ENCODE peak calls at places on chromosomes 12 and 14, in ten cellular contexts. C, A, B, S, W, N, P, H, Q and R are unnamed samples.

GRCh38 chr14:100583245-100583644 is 4.0 kb downstream of the BEGAIN start:
- DNase-seq in C (no peak), A (no peak), B (no peak), S (no peak), W (no peak), N (no peak), P (no peak), H (no peak), Q (no peak), R (no peak)

GRCh38 chr14:82725188-82725587 is 1191.5 kb upstream of the SEL1L start:
- DNase-seq in C (no peak), A (no peak), B (no peak), S (no peak), W (no peak), N (no peak), P (no peak), H (no peak), Q (no peak), R (no peak)

GRCh38 chr12:2019126-2019525 is 14.9 kb upstream of the DCP1B start:
- DNase-seq in C (no peak), A (no peak), B (no peak), S (no peak), W (no peak), N (no peak), P (no peak), H (no peak), Q (no peak), R (no peak)

GRCh38 chr12:46494424-46494823 is 121.9 kb upstream of the SLC38A2 start:
- DNase-seq in C (no peak), A (peak; percentile 92), B (no peak), S (no peak), W (no peak), N (no peak), P (no peak), H (no peak), Q (no peak), R (no peak)

GRCh38 chr14:100348779-100349708 is 25.9 kb downstream of the SLC25A47 start:
- DNase-seq in C (no peak), A (no peak), B (peak; percentile 68), S (no peak), W (no peak), N (no peak), P (no peak), H (no peak), Q (no peak), R (no peak)

GRCh38 chr14:102901633-102902032 is 20.8 kb upstream of the AMN start:
- DNase-seq in C (no peak), A (no peak), B (no peak), S (peak; percentile 67), W (no peak), N (no peak), P (no peak), H (no peak), Q (no peak), R (no peak)

GRCh38 chr14:39555749-39556148 is 123.5 kb upstream of the FBXO33 start:
- DNase-seq in C (no peak), A (no peak), B (no peak), S (no peak), W (no peak), N (no peak), P (no peak), H (no peak), Q (no peak), R (no peak)

GRCh38 chr12:5665615-5666014 is 233.7 kb downstream of the NTF3 start:
- DNase-seq in C (no peak), A (no peak), B (no peak), S (no peak), W (no peak), N (no peak), P (no peak), H (no peak), Q (no peak), R (no peak)

GRCh38 chr14:54818201-54819133 is 84.2 kb downstream of the GCH1 start:
- DNase-seq in C (no peak), A (no peak), B (no peak), S (no peak), W (no peak), N (no peak), P (no peak), H (no peak), Q (no peak), R (no peak)

GRCh38 chr14:100606687-100607610 is 19.7 kb upstream of the BEGAIN start:
- DNase-seq in C (no peak), A (no peak), B (no peak), S (no peak), W (no peak), N (no peak), P (no peak), H (no peak), Q (no peak), R (no peak)

GRCh38 chr12:52280319-52280795 is 5.9 kb downstream of the KRT86 start:
- DNase-seq in C (no peak), A (no peak), B (peak; percentile 38), S (no peak), W (peak; percentile 65), N (peak; percentile 66), P (peak; percentile 17), H (no peak), Q (peak; percentile 94), R (no peak)

GRCh38 chr12:2291182-2291832 is 238.5 kb downstream of the CACNA1C start:
- DNase-seq in C (peak; percentile 51), A (peak; percentile 81), B (peak; percentile 92), S (no peak), W (no peak), N (no peak), P (no peak), H (no peak), Q (peak; percentile 80), R (no peak)

GRCh38 chr12:105076098-105076497 is 8.2 kb downstream of the ALDH1L2 start:
- DNase-seq in C (no peak), A (no peak), B (no peak), S (no peak), W (no peak), N (no peak), P (no peak), H (no peak), Q (no peak), R (no peak)

GRCh38 chr14:67514650-67515385 is 18.3 kb upstream of the PLEKHH1 start:
- DNase-seq in C (peak; percentile 40), A (peak; percentile 66), B (peak; percentile 77), S (peak; percentile 91), W (peak; percentile 37), N (peak; percentile 50), P (no peak), H (no peak), Q (peak; percentile 45), R (peak; percentile 16)

GRCh38 chr12:48004039-48004940 is at the start of gene COL2A1:
- DNase-seq in C (peak; percentile 36), A (peak; percentile 81), B (peak; percentile 95), S (peak; percentile 84), W (peak; percentile 38), N (no peak), P (no peak), H (no peak), Q (peak; percentile 35), R (no peak)

GRCh38 chr12:19553177-19553576 is 113.9 kb downstream of the AEBP2 start:
- DNase-seq in C (no peak), A (no peak), B (no peak), S (no peak), W (no peak), N (no peak), P (no peak), H (no peak), Q (no peak), R (no peak)

GRCh38 chr14:62126885-62127478 is 364.8 kb downstream of the SNAPC1 start:
- DNase-seq in C (no peak), A (peak; percentile 80), B (no peak), S (no peak), W (no peak), N (no peak), P (no peak), H (no peak), Q (peak; percentile 31), R (peak; percentile 5)

GRCh38 chr14:101563654-101564443 is 2.6 kb downstream of the DIO3 start:
- DNase-seq in C (no peak), A (peak; percentile 67), B (peak; percentile 83), S (peak; percentile 63), W (peak; percentile 7), N (no peak), P (no peak), H (no peak), Q (no peak), R (no peak)

GRCh38 chr12:85855305-85855704 is 18.8 kb upstream of the NTS start:
- DNase-seq in C (no peak), A (no peak), B (no peak), S (peak; percentile 15), W (no peak), N (no peak), P (no peak), H (no peak), Q (no peak), R (no peak)

DNA sequence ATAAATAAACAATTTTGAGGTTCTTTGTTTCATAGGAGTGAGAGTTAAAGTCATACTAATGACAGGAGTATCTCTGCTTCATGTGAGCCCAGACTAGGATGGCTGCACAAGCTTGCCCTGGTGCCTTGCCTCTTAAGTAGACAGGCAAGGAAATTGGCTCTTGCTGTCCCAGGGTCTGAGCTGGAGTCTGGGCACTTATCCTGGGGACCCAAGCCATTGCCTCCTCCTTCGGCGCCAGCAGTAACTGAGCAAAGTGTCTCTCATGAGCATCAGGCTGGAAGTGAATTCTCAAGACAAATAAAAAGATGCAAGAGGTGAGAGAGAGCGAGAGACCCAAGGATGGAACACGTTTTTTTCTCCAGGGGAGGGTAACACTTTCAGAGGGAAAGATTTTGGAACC is 6.9 kb upstream of the FBXW8 start:
- DNase-seq in C (no peak), A (no peak), B (no peak), S (no peak), W (no peak), N (no peak), P (no peak), H (no peak), Q (no peak), R (no peak)
- H3K4me3 ChIP-seq in C (no peak overlapping the region), A (no peak overlapping the region), B (no peak overlapping the region), S (no peak overlapping the region), W (no peak overlapping the region), N (no peak overlapping the region), P (no peak overlapping the region), H (no peak overlapping the region), Q (no peak overlapping the region), R (no peak overlapping the region)

GRCh38 chr12:58419905-58420304 is 478.5 kb downstream of the ATP23 start:
- DNase-seq in C (no peak), A (no peak), B (no peak), S (no peak), W (no peak), N (no peak), P (no peak), H (no peak), Q (no peak), R (no peak)
- H3K4me1 ChIP-seq in C (peaks cover 3% of the 10 kb centered on the region), A (peaks cover 32% of the 10 kb centered on the region), B (peaks cover 7% of the 10 kb centered on the region), S (no peaks in the 10 kb centered on the region), W (no peaks in the 10 kb centered on the region), N (peaks cover 10% of the 10 kb centered on the region), P (peaks cover 33% of the 10 kb centered on the region), H (no peaks in the 10 kb centered on the region), Q (peaks cover 39% of the 10 kb centered on the region), R (peaks cover 1% of the 10 kb centered on the region)

GRCh38 chr14:26137161-26137560 is 460.7 kb downstream of the NOVA1 start:
- DNase-seq in C (no peak), A (no peak), B (peak; percentile 49), S (no peak), W (no peak), N (no peak), P (no peak), H (no peak), Q (no peak), R (no peak)
- TF ChIP-seq CTCF in C (no peak), A (peak; percentile 57), B (peak; percentile 70), S (no peak), W (no peak), N (no peak), P (no peak), H (no peak), Q (no peak), R (no peak)

GRCh38 chr12:92457458-92458195 is 245.2 kb upstream of the PLEKHG7 start:
- DNase-seq in C (no peak), A (no peak), B (no peak), S (no peak), W (no peak), N (no peak), P (no peak), H (no peak), Q (no peak), R (no peak)
- H3K4me3 ChIP-seq in C (no peak overlapping the region), A (no peak overlapping the region), B (no peak overlapping the region), S (no peak overlapping the region), W (no peak overlapping the region), N (no peak overlapping the region), P (no peak overlapping the region), H (no peak overlapping the region), Q (no peak overlapping the region), R (no peak overlapping the region)